ENCODE peak calls at places on chromosomes 7 and 10, in seven cellular contexts. O is erythroblast, C is upper lobe of left lung, E is IMR-90, Q is NB4, V is H54, I is body of pancreas. G is an unnamed sample.

GRCh38 chr10:124612611-124613498 is 131.3 kb downstream of the FAM53B start:
- DNase-seq in O (peak; percentile 41), Q (peak; percentile 84), I (no peak), E (peak; percentile 15), V (peak; percentile 52), C (no peak), G (no peak)

GRCh38 chr7:117169907-117170306 is 153.0 kb downstream of the WNT2 start:
- DNase-seq in C (no peak), Q (no peak), I (peak; percentile 76), V (no peak), E (no peak), O (no peak), G (no peak)

GRCh38 chr7:147595076-147595475 is 995.5 kb upstream of the C7orf33 start:
- DNase-seq in Q (no peak), O (no peak), I (no peak), C (no peak), E (no peak), V (no peak), G (no peak)

GRCh38 chr7:79787623-79788022 is 334.2 kb upstream of the MAGI2 start:
- DNase-seq in I (no peak), C (no peak), Q (no peak), V (no peak), O (no peak), E (no peak), G (no peak)

GRCh38 chr7:37916673-37917660 is at the start of gene SFRP4:
- DNase-seq in I (peak; percentile 72), C (peak; percentile 47), E (peak; percentile 1), V (peak; percentile 52), Q (peak; percentile 84), O (peak; percentile 74), G (peak; percentile 64)

GRCh38 chr10:122830965-122831353 is 14.7 kb downstream of the CUZD1 start:
- DNase-seq in C (no peak), I (no peak), V (no peak), Q (no peak), E (no peak), O (no peak), G (no peak)

GRCh38 chr10:34916368-34916767 is 101.3 kb upstream of the PARD3 start:
- DNase-seq in O (no peak), C (no peak), Q (no peak), E (peak; percentile 94), V (peak; percentile 34), I (no peak), G (peak; percentile 10)

GRCh38 chr10:129626309-129626708 is 159.3 kb downstream of the MGMT start:
- DNase-seq in I (no peak), V (no peak), O (no peak), E (no peak), C (no peak), Q (no peak), G (no peak)

GRCh38 chr7:99558306-99559275 is at the start of gene ZNF655:
- DNase-seq in V (peak; percentile 79), I (peak; percentile 93), E (peak; percentile 85), O (peak; percentile 93), C (peak; percentile 89), Q (peak; percentile 98), G (peak; percentile 83)

GRCh38 chr7:69817096-69817495 is 218.8 kb downstream of the AUTS2 start:
- DNase-seq in O (no peak), Q (no peak), E (peak; percentile 3), C (no peak), I (no peak), V (no peak), G (no peak)

GRCh38 chr7:116802144-116802747 is 60.1 kb upstream of the CAPZA2 start:
- DNase-seq in V (no peak), O (no peak), C (no peak), E (peak; percentile 25), Q (no peak), I (no peak), G (no peak)

GRCh38 chr10:24617771-24618396 is 105.8 kb downstream of the ARHGAP21 start:
- DNase-seq in I (peak; percentile 54), C (peak; percentile 35), Q (peak; percentile 51), V (peak; percentile 13), E (peak; percentile 31), O (peak; percentile 83), G (peak; percentile 17)

GRCh38 chr10:31677198-31678138 is 251.2 kb downstream of the ARHGAP12 start:
- DNase-seq in V (no peak), O (no peak), E (no peak), Q (no peak), I (no peak), C (no peak), G (no peak)

GRCh38 chr10:61761825-61762217 is 99.1 kb downstream of the CABCOCO1 start:
- DNase-seq in C (no peak), Q (no peak), O (no peak), I (no peak), E (no peak), V (no peak), G (no peak)

GRCh38 chr7:105268511-105269392 is 120.0 kb downstream of the SRPK2 start:
- DNase-seq in E (peak; percentile 71), O (peak; percentile 47), Q (peak; percentile 70), V (no peak), C (no peak), I (no peak), G (no peak)

GRCh38 chr7:132752431-132752830 is 176.2 kb upstream of the PLXNA4 start:
- DNase-seq in V (no peak), O (no peak), E (no peak), C (no peak), Q (no peak), I (no peak), G (no peak)

GRCh38 chr7:44983742-44984477 is 5.1 kb upstream of the MYO1G start:
- DNase-seq in I (no peak), Q (peak; percentile 36), O (no peak), V (no peak), E (no peak), C (no peak), G (no peak)

GRCh38 chr7:44982970-44983369 is 4.2 kb upstream of the MYO1G start:
- DNase-seq in V (no peak), I (no peak), O (no peak), E (no peak), C (no peak), Q (no peak), G (no peak)

GRCh38 chr7:44985900-44986217 is 7.0 kb upstream of the MYO1G start:
- DNase-seq in I (no peak), C (no peak), V (no peak), Q (no peak), E (no peak), O (no peak), G (no peak)

GRCh38 chr7:44985033-44985695 is 6.3 kb upstream of the MYO1G start:
- DNase-seq in O (peak; percentile 40), E (no peak), C (no peak), V (no peak), I (no peak), Q (peak; percentile 47), G (no peak)

DNA sequence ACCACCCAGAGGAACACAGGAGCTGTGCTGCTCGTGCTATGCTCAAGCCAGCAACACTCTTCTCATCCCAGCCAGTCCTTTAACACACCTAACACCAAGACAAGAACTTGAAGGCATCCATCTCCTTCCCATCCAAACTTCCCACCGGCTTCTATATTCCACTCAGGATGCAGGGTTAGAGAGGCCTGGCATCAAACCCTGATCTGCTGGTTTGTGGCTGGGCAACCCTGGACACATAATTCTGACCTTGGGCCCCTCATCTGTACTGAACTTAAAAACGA is 5.6 kb upstream of the MYO1G start:
- DNase-seq in Q (no peak), I (no peak), E (no peak), C (no peak), V (no peak), O (no peak), G (no peak)
- TF ChIP-seq POLR2A in Q (peak; percentile 35), I (no peak), E (no peak), C (no peak), V (no peak), O (no peak), G (no peak)

GRCh38 chr7:30428586-30429530 is 49.7 kb downstream of the NOD1 start:
- DNase-seq in E (no peak), V (no peak), C (no peak), O (no peak), I (no peak), Q (peak; percentile 83), G (no peak)
- TF ChIP-seq POLR2A in E (no peak), V (no peak), C (no peak), O (no peak), I (no peak), Q (no peak), G (no peak)

DNA sequence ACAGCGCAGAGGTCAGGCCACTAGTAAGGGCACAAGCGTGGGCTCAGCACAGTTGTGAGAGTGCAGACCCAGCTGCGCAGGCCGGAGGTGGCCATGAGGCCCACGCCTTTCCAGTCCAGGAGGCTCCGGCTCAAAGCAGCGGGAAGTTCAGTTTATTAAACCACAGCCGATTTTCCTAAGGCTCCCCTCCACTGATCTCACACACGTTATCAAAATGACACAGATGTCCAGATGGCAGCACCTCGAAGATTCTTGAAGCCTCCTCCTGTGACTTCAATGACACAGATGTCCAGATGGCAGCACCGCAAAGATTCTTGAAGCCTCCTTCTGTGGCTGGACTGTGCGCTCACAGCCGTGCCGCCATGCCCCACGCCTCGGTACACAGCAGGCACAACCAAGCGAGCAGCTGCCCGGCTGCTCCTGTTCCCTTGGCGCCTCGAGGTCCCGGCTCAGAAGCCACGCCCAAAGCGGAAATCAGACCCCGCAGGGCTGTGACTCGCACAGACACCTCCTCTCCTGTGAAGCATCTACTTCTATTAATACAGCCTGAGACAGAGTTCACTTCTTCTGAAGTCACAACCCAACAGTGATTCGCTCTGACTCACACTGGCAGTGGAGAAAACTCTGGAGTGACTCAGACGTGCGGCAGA is 122.7 kb downstream of the MAD1L1 start:
- DNase-seq in O (peak; percentile 81), E (peak; percentile 96), I (no peak), C (no peak), V (peak; percentile 100), Q (peak; percentile 87), G (no peak)
- TF ChIP-seq POLR2A in O (no peak), E (no peak), I (no peak), C (no peak), V (peak; percentile 88), Q (peak; percentile 57), G (no peak)

GRCh38 chr7:41788556-41788955 is 85.7 kb upstream of the INHBA start:
- DNase-seq in Q (no peak), O (no peak), I (no peak), E (no peak), V (no peak), C (no peak), G (no peak)

GRCh38 chr7:41787951-41788350 is 85.1 kb upstream of the INHBA start:
- DNase-seq in C (no peak), Q (no peak), E (no peak), O (no peak), V (no peak), I (no peak), G (no peak)

GRCh38 chr7:41793556-41793955 is 90.7 kb upstream of the INHBA start:
- DNase-seq in C (no peak), V (no peak), I (no peak), Q (no peak), O (no peak), E (no peak), G (no peak)

GRCh38 chr7:41796331-41796730 is 93.4 kb upstream of the INHBA start:
- DNase-seq in O (no peak), V (no peak), Q (no peak), C (no peak), I (no peak), E (peak; percentile 34), G (no peak)

DNA sequence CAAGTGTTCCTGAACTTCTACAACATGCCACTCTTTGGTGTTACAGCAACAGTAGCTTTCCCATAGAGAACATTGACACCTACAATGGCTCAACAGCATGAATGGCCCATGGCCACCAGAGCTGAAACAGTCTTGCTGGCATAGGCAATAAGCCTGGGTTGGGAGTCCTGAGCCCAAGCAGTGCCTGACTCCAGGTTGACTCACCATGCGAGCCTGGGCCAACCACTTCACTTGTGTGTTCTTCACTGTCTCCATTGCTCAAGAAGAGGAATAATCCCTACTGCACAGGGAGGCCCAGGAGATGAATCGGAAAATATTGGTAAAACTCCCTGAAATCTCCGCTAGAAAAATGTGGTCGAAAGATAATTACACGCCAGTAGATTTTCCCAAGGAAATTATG is 89.2 kb upstream of the INHBA start:
- DNase-seq in E (peak; percentile 41), Q (no peak), V (no peak), C (no peak), O (no peak), I (no peak), G (no peak)
- TF ChIP-seq POLR2A in E (no peak), Q (no peak), V (no peak), C (no peak), O (no peak), I (no peak), G (no peak)

G was measured in tibial nerve.